ENCODE peak calls at places on chromosomes 1 and 21, in six cellular contexts. G is globus pallidus; A is brain microvascular endothelial cell; V is neural progenitor cell; P is hypothalamus; L is CD4-positive, CD25-positive, alpha-beta regulatory T cell. W is an unnamed sample.

GRCh38 chr1:3078421-3078820 is 9.4 kb downstream of the PRDM16 start:
- DNase-seq in G (no peak), A (no peak), V (no peak), P (peak), L (no peak), W (no peak)

GRCh38 chr1:3668585-3669300 is 16.4 kb downstream of the TP73 start:
- DNase-seq in G (peak), A (no peak), V (no peak), P (peak), L (no peak), W (no peak)

GRCh38 chr1:83641828-83642443 is 357.0 kb downstream of the TTLL7 start:
- DNase-seq in G (no peak), A (no peak), V (no peak), P (no peak), L (no peak), W (no peak)

GRCh38 chr21:46207920-46208571 is 20.5 kb downstream of the LSS start:
- DNase-seq in G (no peak), A (no peak), V (no peak), P (no peak), L (no peak), W (no peak)

GRCh38 chr1:35655196-35655595 is 13.9 kb upstream of the PSMB2 start:
- DNase-seq in G (no peak), A (no peak), V (no peak), P (no peak), L (no peak), W (no peak)

GRCh38 chr21:35509004-35509704 is 460.1 kb upstream of the RUNX1 start:
- DNase-seq in G (no peak), A (no peak), V (no peak), P (no peak), L (no peak), W (no peak)

GRCh38 chr1:245576323-245576722 is 421.5 kb downstream of the KIF26B start:
- DNase-seq in G (no peak), A (no peak), V (no peak), P (no peak), L (no peak), W (no peak)

GRCh38 chr1:3107201-3107600 is 38.2 kb downstream of the PRDM16 start:
- DNase-seq in G (no peak), A (no peak), V (no peak), P (no peak), L (no peak), W (no peak)

GRCh38 chr1:25540750-25541350 is 2.6 kb upstream of the LDLRAP1 start:
- DNase-seq in G (no peak), A (no peak), V (no peak), P (no peak), L (no peak), W (no peak)

GRCh38 chr1:161743231-161743630 is 6.4 kb upstream of the DUSP12 start:
- DNase-seq in G (no peak), A (no peak), V (no peak), P (no peak), L (no peak), W (no peak)

GRCh38 chr21:39054066-39054465 is 129.2 kb downstream of the PSMG1 start:
- DNase-seq in G (no peak), A (no peak), V (no peak), P (no peak), L (no peak), W (no peak)

GRCh38 chr1:31203215-31203614 is 36.5 kb downstream of the NKAIN1 start:
- DNase-seq in G (peak), A (no peak), V (no peak), P (peak), L (no peak), W (no peak)

GRCh38 chr1:150182233-150182632 is 32.5 kb downstream of the PLEKHO1 start:
- DNase-seq in G (peak), A (no peak), V (no peak), P (peak), L (no peak), W (no peak)

GRCh38 chr1:202200112-202200548 is 6.5 kb downstream of the LGR6 start:
- DNase-seq in G (no peak), A (no peak), V (no peak), P (no peak), L (no peak), W (no peak)

GRCh38 chr21:35096959-35097358 is 47.9 kb upstream of the RUNX1 start:
- DNase-seq in G (no peak), A (no peak), V (no peak), P (no peak), L (no peak), W (no peak)

GRCh38 chr1:221937155-221937953 is 195.5 kb upstream of the DUSP10 start:
- DNase-seq in G (no peak), A (no peak), V (no peak), P (no peak), L (no peak), W (no peak)